ENCODE peak calls at places on chromosomes 3 and 15, in nine cellular contexts. A, X, D, O, Q, S, L, P and M are unnamed samples.
A peak's percentile ranks its signal among the peaks of the same experiment; 100 is the strongest.

GRCh38 chr3:145678401-145678800 is 482.6 kb downstream of the PLOD2 start:
- DNase-seq in A (no peak), X (no peak), D (no peak), O (no peak), Q (no peak), S (no peak), L (no peak), P (no peak), M (no peak)

GRCh38 chr3:134369861-134370596 is 4.2 kb downstream of the AMOTL2 start:
- DNase-seq in A (no peak), X (no peak), D (no peak), O (no peak), Q (no peak), S (no peak), L (peak; percentile 50), P (no peak), M (no peak)

GRCh38 chr3:4757056-4757948 is 221.9 kb upstream of the BHLHE40 start:
- DNase-seq in A (no peak), X (peak; percentile 73), D (no peak), O (no peak), Q (no peak), S (no peak), L (no peak), P (no peak), M (no peak)

GRCh38 chr3:1942751-1943150 is 155.9 kb upstream of the CNTN4 start:
- DNase-seq in A (no peak), X (no peak), D (no peak), O (no peak), Q (no peak), S (no peak), L (no peak), P (no peak), M (no peak)

GRCh38 chr3:45151100-45151499 is 4.9 kb upstream of the CDCP1 start:
- DNase-seq in A (no peak), X (no peak), D (no peak), O (no peak), Q (no peak), S (no peak), L (no peak), P (no peak), M (no peak)

GRCh38 chr3:2823016-2823415 is 287.2 kb downstream of the IL5RA start:
- DNase-seq in A (no peak), X (no peak), D (no peak), O (no peak), Q (no peak), S (no peak), L (no peak), P (no peak), M (no peak)

GRCh38 chr15:96553006-96553405 is 222.5 kb downstream of the NR2F2 start:
- DNase-seq in A (no peak), X (no peak), D (no peak), O (no peak), Q (no peak), S (no peak), L (no peak), P (no peak), M (no peak)

GRCh38 chr15:58441376-58442070 is 9.7 kb downstream of the LIPC start:
- DNase-seq in A (no peak), X (no peak), D (no peak), O (no peak), Q (peak; percentile 48), S (no peak), L (peak; percentile 66), P (no peak), M (no peak)

GRCh38 chr15:56758770-56759449 is 25.6 kb upstream of the ZNF280D start:
- DNase-seq in A (no peak), X (no peak), D (no peak), O (no peak), Q (peak; percentile 16), S (no peak), L (no peak), P (no peak), M (no peak)

GRCh38 chr3:197028711-197029510 is 706 bp downstream of the MELTF start:
- DNase-seq in A (no peak), X (no peak), D (no peak), O (no peak), Q (peak; percentile 25), S (no peak), L (no peak), P (no peak), M (peak; percentile 61)

DNA sequence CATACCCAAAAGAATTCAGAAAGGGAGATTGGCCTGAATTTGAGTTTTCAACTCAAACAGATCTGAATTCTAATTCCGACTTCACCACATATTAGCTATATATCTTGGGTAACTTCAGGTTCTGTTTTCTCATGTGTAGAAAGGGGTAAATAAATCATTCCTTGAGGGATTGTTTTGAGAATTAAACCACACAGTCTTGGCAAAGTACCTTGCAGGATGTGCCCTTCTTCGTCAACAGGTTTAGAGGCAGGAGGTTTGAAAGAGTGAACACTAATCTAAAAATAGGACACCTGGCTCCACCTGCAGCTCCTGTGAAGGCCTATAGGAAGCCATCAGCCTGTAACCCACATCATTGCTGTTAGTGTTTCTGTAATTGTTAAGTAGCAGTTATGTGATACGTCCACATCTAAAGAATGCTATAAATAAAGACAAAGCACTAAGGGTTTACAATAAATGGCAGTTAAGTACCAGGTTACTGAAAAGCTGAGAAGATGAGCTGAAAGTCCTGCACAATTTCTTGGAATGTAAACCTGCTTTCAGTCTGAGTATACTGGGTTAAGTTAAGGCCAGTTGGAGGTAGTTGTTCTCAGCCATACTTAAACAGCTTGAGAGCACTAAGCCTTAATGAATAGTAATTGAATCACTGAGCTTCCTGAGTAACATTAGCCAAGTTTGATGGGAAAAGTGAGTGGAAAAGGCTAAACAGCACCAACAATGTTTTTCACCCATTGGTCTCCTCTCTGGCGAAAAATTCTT is 6.0 kb downstream of the CCDC80 start:
- DNase-seq in A (no peak), X (no peak), D (peak; percentile 49), O (no peak), Q (no peak), S (no peak), L (no peak), P (no peak), M (no peak)
- H3K27ac ChIP-seq in A (no peak overlapping the region), X (no peak overlapping the region), D (no peak overlapping the region), O (peak overlapping the region; percentile 80), Q (no peak overlapping the region), S (peak overlapping the region; percentile 84), L (peak overlapping the region; percentile 86), P (no peak overlapping the region), M (no peak overlapping the region)

GRCh38 chr15:95284933-95285401 is 1045.5 kb upstream of the NR2F2 start:
- DNase-seq in A (no peak), X (no peak), D (peak; percentile 85), O (no peak), Q (no peak), S (no peak), L (no peak), P (no peak), M (no peak)
- TF ChIP-seq CTCF in A (no peak), X (no peak), D (peak; percentile 31), O (no peak), Q (no peak), S (no peak), L (no peak), P (no peak), M (no peak)

GRCh38 chr3:152556731-152557254 is 278.1 kb upstream of the P2RY1 start:
- DNase-seq in A (no peak), X (no peak), D (no peak), O (no peak), Q (peak; percentile 24), S (peak; percentile 48), L (no peak), P (no peak), M (no peak)
- H3K27ac ChIP-seq in A (no peak overlapping the region), X (no peak overlapping the region), D (no peak overlapping the region), O (peak overlapping the region; percentile 68), Q (no peak overlapping the region), S (peak overlapping the region; percentile 90), L (peak overlapping the region; percentile 16), P (no peak overlapping the region), M (peak overlapping the region; percentile 13)

GRCh38 chr15:55589297-55589696 is 1.2 kb upstream of the PYGO1 start:
- DNase-seq in A (no peak), X (no peak), D (no peak), O (no peak), Q (no peak), S (no peak), L (no peak), P (no peak), M (no peak)
- TF ChIP-seq CTCF in A (no peak), X (no peak), D (no peak), O (no peak), Q (no peak), S (no peak), L (no peak), P (no peak), M (no peak)

DNA sequence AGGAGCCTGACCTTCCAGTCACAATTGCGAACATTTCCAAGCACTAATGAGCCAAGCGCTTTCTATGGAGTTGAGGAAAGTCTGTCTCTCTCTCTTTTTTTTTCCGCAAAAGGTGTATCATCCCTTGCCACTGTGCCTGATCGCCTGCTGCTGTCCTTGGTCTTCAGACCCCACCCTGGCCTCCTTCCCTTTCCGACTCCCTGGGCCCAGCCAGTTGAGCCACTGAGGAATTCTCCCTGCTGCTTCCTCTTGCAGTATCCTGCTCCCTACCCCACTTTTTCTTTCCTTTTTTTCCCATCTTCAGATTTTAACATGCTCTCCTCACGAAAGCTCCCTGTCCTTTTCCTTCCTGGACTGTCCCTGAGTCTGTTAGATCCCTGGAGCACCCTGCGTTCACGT is 396.5 kb upstream of the C2CD4B start:
- DNase-seq in A (no peak), X (no peak), D (no peak), O (no peak), Q (no peak), S (no peak), L (no peak), P (no peak), M (no peak)
- H3K27ac ChIP-seq in A (no peak overlapping the region), X (no peak overlapping the region), D (no peak overlapping the region), O (no peak overlapping the region), Q (no peak overlapping the region), S (peak overlapping the region; percentile 48), L (no peak overlapping the region), P (no peak overlapping the region), M (no peak overlapping the region)